ENCODE peak calls at places on chromosome 15, in nine cellular contexts. One of them, this sample, is unnamed. For H3K36me3, the result is how much of the 10 kb centered on the place peaks cover.

GRCh38 chr15:39770748-39771689 is 11.6 kb downstream of the FSIP1 start:
- DNase-seq in ascending aorta: no peak
- DNase-seq in IMR-90: peak
- DNase-seq in mesendoderm: peak
- DNase-seq in Peyer's patch: no peak
- DNase-seq in tibial artery: peak
- DNase-seq in K562: no peak
- DNase-seq in SK-N-MC: no peak
- DNase-seq in cardiac muscle cell: no peak
- DNase-seq in this sample: peak

GRCh38 chr15:68528891-68529290 is 49.9 kb upstream of the CORO2B start:
- DNase-seq in ascending aorta: no peak
- DNase-seq in IMR-90: no peak
- DNase-seq in mesendoderm: no peak
- DNase-seq in Peyer's patch: no peak
- DNase-seq in tibial artery: no peak
- DNase-seq in K562: no peak
- DNase-seq in SK-N-MC: no peak
- DNase-seq in cardiac muscle cell: no peak
- DNase-seq in this sample: no peak

GRCh38 chr15:53811530-53811929 is 52.1 kb upstream of the WDR72 start:
- DNase-seq in ascending aorta: no peak
- DNase-seq in IMR-90: no peak
- DNase-seq in mesendoderm: peak
- DNase-seq in Peyer's patch: no peak
- DNase-seq in tibial artery: no peak
- DNase-seq in K562: no peak
- DNase-seq in SK-N-MC: no peak
- DNase-seq in cardiac muscle cell: no peak
- DNase-seq in this sample: peak

GRCh38 chr15:82680200-82681102 is 29.2 kb downstream of the AP3B2 start:
- DNase-seq in ascending aorta: no peak
- DNase-seq in IMR-90: no peak
- DNase-seq in mesendoderm: peak
- DNase-seq in Peyer's patch: peak
- DNase-seq in tibial artery: no peak
- DNase-seq in K562: peak
- DNase-seq in SK-N-MC: no peak
- DNase-seq in cardiac muscle cell: peak
- DNase-seq in this sample: peak

GRCh38 chr15:60830479-60830878 is 351.5 kb upstream of the ICE2 start:
- DNase-seq in ascending aorta: no peak
- DNase-seq in IMR-90: peak
- DNase-seq in mesendoderm: no peak
- DNase-seq in Peyer's patch: no peak
- DNase-seq in tibial artery: no peak
- DNase-seq in K562: no peak
- DNase-seq in SK-N-MC: no peak
- DNase-seq in cardiac muscle cell: no peak
- DNase-seq in this sample: no peak

GRCh38 chr15:81337713-81338157 is 13.8 kb upstream of the STARD5 start:
- DNase-seq in ascending aorta: no peak
- DNase-seq in IMR-90: no peak
- DNase-seq in mesendoderm: no peak
- DNase-seq in Peyer's patch: no peak
- DNase-seq in tibial artery: no peak
- DNase-seq in K562: no peak
- DNase-seq in SK-N-MC: no peak
- DNase-seq in cardiac muscle cell: no peak
- DNase-seq in this sample: no peak

GRCh38 chr15:74856537-74856936 is 13.6 kb upstream of the ULK3 start:
- DNase-seq in ascending aorta: no peak
- DNase-seq in IMR-90: no peak
- DNase-seq in mesendoderm: no peak
- DNase-seq in Peyer's patch: no peak
- DNase-seq in tibial artery: no peak
- DNase-seq in K562: no peak
- DNase-seq in SK-N-MC: no peak
- DNase-seq in cardiac muscle cell: no peak
- DNase-seq in this sample: no peak

GRCh38 chr15:61749169-61749568 is 311.1 kb downstream of the VPS13C start:
- DNase-seq in ascending aorta: no peak
- DNase-seq in IMR-90: no peak
- DNase-seq in mesendoderm: no peak
- DNase-seq in Peyer's patch: no peak
- DNase-seq in tibial artery: no peak
- DNase-seq in K562: no peak
- DNase-seq in SK-N-MC: no peak
- DNase-seq in cardiac muscle cell: no peak
- DNase-seq in this sample: no peak

DNA sequence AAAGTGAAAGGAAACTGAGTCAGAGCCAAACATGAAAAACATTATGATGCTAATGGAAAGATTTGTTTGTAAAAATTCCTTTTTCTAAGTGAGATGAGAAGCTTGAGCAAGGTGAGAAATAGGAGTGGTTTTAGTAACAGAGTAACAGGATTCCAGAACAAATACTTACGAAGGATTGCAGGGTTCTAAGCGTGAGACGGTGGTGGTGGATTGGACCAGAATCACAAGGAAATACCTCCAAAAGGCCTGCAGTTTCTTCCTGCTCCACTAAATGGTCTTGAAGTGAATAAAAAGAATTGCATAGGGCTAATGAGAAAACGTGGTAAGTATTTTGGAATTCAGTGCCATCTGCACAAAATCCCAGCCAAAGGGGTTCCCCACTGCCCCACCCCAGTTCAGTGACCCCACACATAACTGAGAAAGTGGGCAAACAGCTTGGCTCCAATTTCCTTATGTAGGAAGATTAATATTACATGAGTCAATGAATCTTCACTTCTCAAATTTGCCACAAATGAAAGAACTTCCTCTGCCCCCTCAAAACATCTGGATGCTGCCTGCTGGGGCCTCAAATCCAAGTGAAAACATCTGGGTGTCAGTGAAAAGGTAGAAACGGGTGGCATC is 283.8 kb upstream of the NR2F2 start:
- DNase-seq in ascending aorta: no peak
- DNase-seq in IMR-90: no peak
- DNase-seq in mesendoderm: peak
- DNase-seq in Peyer's patch: no peak
- DNase-seq in tibial artery: no peak
- DNase-seq in K562: no peak
- DNase-seq in SK-N-MC: no peak
- DNase-seq in cardiac muscle cell: no peak
- DNase-seq in this sample: no peak
- H3K36me3 ChIP-seq in ascending aorta: under half
- H3K36me3 ChIP-seq in IMR-90: under half
- H3K36me3 ChIP-seq in mesendoderm: under half
- H3K36me3 ChIP-seq in Peyer's patch: under half
- H3K36me3 ChIP-seq in tibial artery: under half
- H3K36me3 ChIP-seq in K562: under half
- H3K36me3 ChIP-seq in SK-N-MC: under half
- H3K36me3 ChIP-seq in cardiac muscle cell: under half
- H3K36me3 ChIP-seq in this sample: under half

GRCh38 chr15:50997371-50998051 is 89.0 kb downstream of the AP4E1 start:
- DNase-seq in ascending aorta: no peak
- DNase-seq in IMR-90: no peak
- DNase-seq in mesendoderm: no peak
- DNase-seq in Peyer's patch: no peak
- DNase-seq in tibial artery: no peak
- DNase-seq in K562: no peak
- DNase-seq in SK-N-MC: no peak
- DNase-seq in cardiac muscle cell: no peak
- DNase-seq in this sample: no peak
- H3K36me3 ChIP-seq in ascending aorta: under half
- H3K36me3 ChIP-seq in IMR-90: under half
- H3K36me3 ChIP-seq in mesendoderm: under half
- H3K36me3 ChIP-seq in Peyer's patch: under half
- H3K36me3 ChIP-seq in tibial artery: under half
- H3K36me3 ChIP-seq in K562: under half
- H3K36me3 ChIP-seq in SK-N-MC: under half
- H3K36me3 ChIP-seq in cardiac muscle cell: under half
- H3K36me3 ChIP-seq in this sample: under half

DNA sequence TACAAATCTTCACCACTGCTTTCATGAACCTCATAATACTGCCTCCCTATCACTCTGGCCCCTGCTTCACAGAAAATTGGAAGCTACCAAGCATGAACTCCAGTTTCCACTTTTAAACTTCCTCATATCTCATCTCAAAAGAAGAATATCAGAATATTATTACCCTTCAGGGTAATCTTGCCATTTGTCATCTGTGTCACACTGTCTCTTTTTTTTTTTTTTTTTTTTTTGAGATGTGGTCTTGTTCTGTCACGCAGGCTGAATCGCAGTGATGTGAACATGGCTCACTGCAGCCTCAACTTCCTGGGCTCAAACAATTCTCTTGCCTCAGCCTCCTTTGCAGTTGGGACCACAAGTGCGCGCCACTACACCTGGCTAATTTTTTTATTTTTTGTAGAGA is 80.4 kb upstream of the TCF12 start:
- DNase-seq in ascending aorta: no peak
- DNase-seq in IMR-90: no peak
- DNase-seq in mesendoderm: no peak
- DNase-seq in Peyer's patch: no peak
- DNase-seq in tibial artery: no peak
- DNase-seq in K562: no peak
- DNase-seq in SK-N-MC: no peak
- DNase-seq in cardiac muscle cell: no peak
- DNase-seq in this sample: no peak
- H3K36me3 ChIP-seq in ascending aorta: under half
- H3K36me3 ChIP-seq in IMR-90: under half
- H3K36me3 ChIP-seq in mesendoderm: under half
- H3K36me3 ChIP-seq in Peyer's patch: under half
- H3K36me3 ChIP-seq in tibial artery: under half
- H3K36me3 ChIP-seq in K562: under half
- H3K36me3 ChIP-seq in SK-N-MC: under half
- H3K36me3 ChIP-seq in cardiac muscle cell: under half
- H3K36me3 ChIP-seq in this sample: under half

GRCh38 chr15:73586006-73586654 is 47.1 kb downstream of the NPTN start:
- DNase-seq in ascending aorta: no peak
- DNase-seq in IMR-90: no peak
- DNase-seq in mesendoderm: no peak
- DNase-seq in Peyer's patch: no peak
- DNase-seq in tibial artery: no peak
- DNase-seq in K562: no peak
- DNase-seq in SK-N-MC: no peak
- DNase-seq in cardiac muscle cell: no peak
- DNase-seq in this sample: no peak
- H3K36me3 ChIP-seq in ascending aorta: half or more
- H3K36me3 ChIP-seq in IMR-90: under half
- H3K36me3 ChIP-seq in mesendoderm: under half
- H3K36me3 ChIP-seq in Peyer's patch: under half
- H3K36me3 ChIP-seq in tibial artery: half or more
- H3K36me3 ChIP-seq in K562: half or more
- H3K36me3 ChIP-seq in SK-N-MC: under half
- H3K36me3 ChIP-seq in cardiac muscle cell: half or more
- H3K36me3 ChIP-seq in this sample: under half

GRCh38 chr15:29401644-29402043 is 132.0 kb upstream of the NSMCE3 start:
- DNase-seq in ascending aorta: no peak
- DNase-seq in IMR-90: no peak
- DNase-seq in mesendoderm: no peak
- DNase-seq in Peyer's patch: no peak
- DNase-seq in tibial artery: no peak
- DNase-seq in K562: no peak
- DNase-seq in SK-N-MC: no peak
- DNase-seq in cardiac muscle cell: no peak
- DNase-seq in this sample: no peak
- H3K36me3 ChIP-seq in ascending aorta: under half
- H3K36me3 ChIP-seq in IMR-90: under half
- H3K36me3 ChIP-seq in mesendoderm: under half
- H3K36me3 ChIP-seq in Peyer's patch: under half
- H3K36me3 ChIP-seq in tibial artery: under half
- H3K36me3 ChIP-seq in K562: under half
- H3K36me3 ChIP-seq in SK-N-MC: under half
- H3K36me3 ChIP-seq in cardiac muscle cell: under half
- H3K36me3 ChIP-seq in this sample: under half

DNA sequence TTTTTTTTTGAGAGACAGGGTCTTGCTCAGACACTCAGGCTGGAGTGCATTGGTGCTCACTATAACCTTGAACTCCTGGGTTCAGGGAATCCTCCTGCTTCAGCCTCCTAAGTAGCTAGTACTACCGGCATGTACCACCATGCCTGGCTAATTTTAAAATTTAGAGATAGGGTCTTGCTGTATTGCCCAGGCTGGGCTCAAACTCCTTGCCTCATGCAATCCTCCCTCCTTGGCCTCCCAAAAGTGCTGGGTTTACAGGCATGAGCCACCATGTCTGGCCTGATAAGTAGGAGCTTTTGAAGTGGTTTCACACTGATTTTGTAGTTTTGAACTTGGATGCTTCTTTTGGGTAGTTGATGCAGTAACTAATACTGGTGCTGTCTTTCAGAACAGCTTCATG is 7.8 kb downstream of the MAP2K1 start:
- DNase-seq in ascending aorta: no peak
- DNase-seq in IMR-90: no peak
- DNase-seq in mesendoderm: no peak
- DNase-seq in Peyer's patch: no peak
- DNase-seq in tibial artery: no peak
- DNase-seq in K562: no peak
- DNase-seq in SK-N-MC: no peak
- DNase-seq in cardiac muscle cell: no peak
- DNase-seq in this sample: no peak
- H3K36me3 ChIP-seq in ascending aorta: under half
- H3K36me3 ChIP-seq in IMR-90: under half
- H3K36me3 ChIP-seq in mesendoderm: under half
- H3K36me3 ChIP-seq in Peyer's patch: under half
- H3K36me3 ChIP-seq in tibial artery: under half
- H3K36me3 ChIP-seq in K562: half or more
- H3K36me3 ChIP-seq in SK-N-MC: under half
- H3K36me3 ChIP-seq in cardiac muscle cell: under half
- H3K36me3 ChIP-seq in this sample: under half

GRCh38 chr15:59456114-59456513 is 18.1 kb downstream of the FAM81A start:
- DNase-seq in ascending aorta: no peak
- DNase-seq in IMR-90: no peak
- DNase-seq in mesendoderm: no peak
- DNase-seq in Peyer's patch: no peak
- DNase-seq in tibial artery: no peak
- DNase-seq in K562: no peak
- DNase-seq in SK-N-MC: no peak
- DNase-seq in cardiac muscle cell: no peak
- DNase-seq in this sample: no peak

GRCh38 chr15:59457103-59457502 is 19.1 kb downstream of the FAM81A start:
- DNase-seq in ascending aorta: no peak
- DNase-seq in IMR-90: no peak
- DNase-seq in mesendoderm: no peak
- DNase-seq in Peyer's patch: no peak
- DNase-seq in tibial artery: no peak
- DNase-seq in K562: no peak
- DNase-seq in SK-N-MC: no peak
- DNase-seq in cardiac muscle cell: no peak
- DNase-seq in this sample: no peak

DNA sequence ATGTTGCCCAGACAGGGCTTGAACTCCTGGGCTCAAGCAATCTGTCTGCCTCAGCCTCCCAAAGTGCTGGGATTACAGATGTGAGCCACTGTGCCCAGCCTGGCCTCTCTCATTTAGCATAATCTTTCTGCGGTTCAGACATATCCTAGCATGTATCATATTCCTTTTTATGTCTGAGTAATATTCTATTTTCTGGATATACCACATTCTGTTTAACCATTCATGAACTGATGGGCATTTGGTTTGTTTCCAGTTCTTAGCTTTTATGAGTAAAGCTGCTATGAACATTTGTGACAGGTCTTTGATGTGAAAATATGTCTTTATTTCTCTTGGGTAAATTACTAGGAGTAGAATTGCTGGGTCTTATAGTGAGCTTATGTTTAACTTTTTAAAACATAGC is 23.5 kb downstream of the FAM81A start:
- DNase-seq in ascending aorta: no peak
- DNase-seq in IMR-90: no peak
- DNase-seq in mesendoderm: no peak
- DNase-seq in Peyer's patch: no peak
- DNase-seq in tibial artery: no peak
- DNase-seq in K562: no peak
- DNase-seq in SK-N-MC: no peak
- DNase-seq in cardiac muscle cell: no peak
- DNase-seq in this sample: no peak
- H3K36me3 ChIP-seq in ascending aorta: under half
- H3K36me3 ChIP-seq in IMR-90: under half
- H3K36me3 ChIP-seq in mesendoderm: under half
- H3K36me3 ChIP-seq in Peyer's patch: under half
- H3K36me3 ChIP-seq in tibial artery: under half
- H3K36me3 ChIP-seq in K562: under half
- H3K36me3 ChIP-seq in SK-N-MC: under half
- H3K36me3 ChIP-seq in cardiac muscle cell: under half
- H3K36me3 ChIP-seq in this sample: under half